ENCODE peak calls at places on chromosomes 3 and 15, in six cellular contexts. D is uterus, J is neural crest cell, N is fibroblast of mammary gland, B is Calu3, A is WTC11. P is an unnamed sample.

GRCh38 chr15:72503147-72503546 is 29.0 kb downstream of the ARIH1 start:
- DNase-seq in D (no peak), J (no peak), N (no peak), B (no peak), A (no peak), P (no peak)

GRCh38 chr3:13021141-13021933 is 51.9 kb downstream of the IQSEC1 start:
- DNase-seq in D (no peak), J (no peak), N (peak), B (peak), A (no peak), P (no peak)

GRCh38 chr3:42507751-42508335 is 5.4 kb downstream of the VIPR1 start:
- DNase-seq in D (no peak), J (no peak), N (no peak), B (peak), A (peak), P (peak)

GRCh38 chr15:57506422-57506821 is 85.3 kb upstream of the MYZAP start:
- DNase-seq in D (no peak), J (no peak), N (no peak), B (peak), A (peak), P (no peak)

GRCh38 chr3:52280046-52280445 is 1.6 kb upstream of the WDR82 start:
- DNase-seq in D (no peak), J (no peak), N (peak), B (no peak), A (no peak), P (no peak)

GRCh38 chr3:189349772-189350171 is 178.0 kb downstream of the TPRG1 start:
- DNase-seq in D (no peak), J (no peak), N (no peak), B (no peak), A (no peak), P (no peak)

GRCh38 chr15:78225783-78226541 is 8.4 kb downstream of the ACSBG1 start:
- DNase-seq in D (no peak), J (no peak), N (peak), B (no peak), A (no peak), P (no peak)

GRCh38 chr15:95596487-95596886 is 734.0 kb upstream of the NR2F2 start:
- DNase-seq in D (no peak), J (peak), N (no peak), B (no peak), A (peak), P (no peak)

GRCh38 chr3:136023264-136023978 is 57.9 kb downstream of the PPP2R3A start:
- DNase-seq in D (no peak), J (no peak), N (no peak), B (no peak), A (no peak), P (no peak)

GRCh38 chr3:17740703-17741102 is 1.7 kb downstream of the TBC1D5 start:
- DNase-seq in D (no peak), J (no peak), N (peak), B (peak), A (no peak), P (no peak)

GRCh38 chr3:149382518-149382917 is 5.1 kb upstream of the TM4SF1 start:
- DNase-seq in D (no peak), J (no peak), N (no peak), B (peak), A (no peak), P (no peak)

GRCh38 chr15:42403389-42403788 is 44.1 kb downstream of the CAPN3 start:
- DNase-seq in D (no peak), J (no peak), N (no peak), B (no peak), A (no peak), P (no peak)

GRCh38 chr3:64467255-64467944 is 220.4 kb downstream of the ADAMTS9 start:
- DNase-seq in D (no peak), J (no peak), N (no peak), B (no peak), A (no peak), P (no peak)

GRCh38 chr3:39445927-39446326 is 21.6 kb upstream of the MOBP start:
- DNase-seq in D (no peak), J (no peak), N (no peak), B (no peak), A (no peak), P (no peak)

GRCh38 chr3:56835626-56836025 is 33.9 kb upstream of the ARHGEF3 start:
- DNase-seq in D (no peak), J (no peak), N (peak), B (peak), A (no peak), P (no peak)

GRCh38 chr3:35663471-35663870 is 24.1 kb downstream of the ARPP21 start:
- DNase-seq in D (no peak), J (no peak), N (peak), B (no peak), A (peak), P (no peak)

GRCh38 chr3:39286771-39287170 is 6.9 kb upstream of the CX3CR1 start:
- DNase-seq in D (no peak), J (no peak), N (no peak), B (no peak), A (no peak), P (no peak)

GRCh38 chr15:25054329-25054728 is 99.5 kb downstream of the SNRPN start:
- DNase-seq in D (no peak), J (no peak), N (no peak), B (no peak), A (no peak), P (no peak)

GRCh38 chr15:74863239-74864056 is 9.7 kb downstream of the SCAMP2 start:
- DNase-seq in D (no peak), J (no peak), N (peak), B (no peak), A (no peak), P (no peak)

GRCh38 chr3:194782767-194783404 is 97.2 kb downstream of the FAM43A start:
- DNase-seq in D (no peak), J (no peak), N (peak), B (no peak), A (no peak), P (no peak)

GRCh38 chr3:147120029-147120428 is 286.3 kb downstream of the ZIC4 start:
- DNase-seq in D (no peak), J (no peak), N (peak), B (no peak), A (no peak), P (no peak)

GRCh38 chr3:4343258-4343657 is 40.1 kb downstream of the SETMAR start:
- DNase-seq in D (no peak), J (no peak), N (peak), B (no peak), A (no peak), P (no peak)

GRCh38 chr15:39586387-39587171 is 5.7 kb downstream of the THBS1 start:
- DNase-seq in D (no peak), J (no peak), N (peak), B (no peak), A (no peak), P (no peak)

GRCh38 chr3:62876064-62876463 is 848 bp upstream of the CADPS start:
- DNase-seq in D (no peak), J (peak), N (peak), B (peak), A (peak), P (no peak)

GRCh38 chr15:99410477-99410876 is 155.3 kb upstream of the MEF2A start:
- DNase-seq in D (no peak), J (no peak), N (no peak), B (no peak), A (no peak), P (no peak)

GRCh38 chr3:152270145-152270870 is 1.6 kb downstream of the MBNL1 start:
- DNase-seq in D (no peak), J (no peak), N (peak), B (no peak), A (no peak), P (no peak)

GRCh38 chr15:74655424-74655823 is 39.8 kb downstream of the CLK3 start:
- DNase-seq in D (no peak), J (no peak), N (no peak), B (no peak), A (no peak), P (no peak)

GRCh38 chr3:101720851-101721649 is 3.4 kb upstream of the CEP97 start:
- DNase-seq in D (no peak), J (no peak), N (peak), B (no peak), A (no peak), P (no peak)

GRCh38 chr15:95994418-95994817 is 336.1 kb upstream of the NR2F2 start:
- DNase-seq in D (no peak), J (no peak), N (peak), B (no peak), A (no peak), P (no peak)

GRCh38 chr15:68389936-68390790 is 41.8 kb downstream of the ITGA11 start:
- DNase-seq in D (peak), J (no peak), N (peak), B (no peak), A (peak), P (no peak)

GRCh38 chr15:89749951-89750559 is 994 bp downstream of the MESP1 start:
- DNase-seq in D (no peak), J (no peak), N (no peak), B (peak), A (no peak), P (no peak)

GRCh38 chr3:4580346-4581019 is 87.3 kb downstream of the ITPR1 start:
- DNase-seq in D (peak), J (no peak), N (no peak), B (no peak), A (peak), P (no peak)

GRCh38 chr3:37498126-37499039 is 324.0 kb upstream of the LRRFIP2 start:
- DNase-seq in D (no peak), J (no peak), N (no peak), B (no peak), A (no peak), P (no peak)
- TF ChIP-seq CTCF in D (no peak), J (no peak), N (no peak), B (no peak), A (no peak), P (no peak)

DNA sequence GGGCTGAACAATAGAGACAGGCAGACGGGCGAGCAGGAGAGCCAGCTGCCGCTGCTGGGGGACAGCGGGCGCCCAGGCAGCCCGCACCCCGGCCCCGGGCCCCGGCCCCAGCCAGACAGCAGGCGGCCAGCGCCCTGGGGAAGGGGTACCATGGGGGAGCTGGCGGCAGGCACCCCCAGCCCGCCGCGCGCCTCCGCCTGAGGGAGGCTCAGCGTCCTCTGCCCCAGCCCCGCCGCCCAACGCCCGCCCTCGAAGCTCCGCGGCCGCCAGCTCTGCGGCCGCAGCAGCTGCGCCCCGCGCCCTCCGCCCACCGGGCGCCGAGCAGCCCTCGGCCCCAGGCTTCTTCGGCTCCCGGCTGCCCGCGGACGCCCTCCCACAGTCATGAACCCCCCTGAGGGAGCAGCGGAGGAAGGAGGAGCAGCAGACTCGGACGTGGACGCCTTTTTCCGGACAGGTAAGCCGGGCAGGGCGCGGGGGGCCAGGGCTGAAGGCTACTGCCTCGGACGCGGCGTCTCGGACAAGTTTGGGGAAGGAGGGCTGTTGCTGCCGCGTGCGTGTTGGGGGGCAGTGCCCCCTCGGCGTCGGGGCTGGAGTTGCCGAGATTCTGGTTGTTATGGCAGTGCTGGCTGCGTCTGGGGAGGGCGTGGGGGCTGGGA is 41.6 kb upstream of the ROPN1 start:
- DNase-seq in D (peak), J (no peak), N (no peak), B (no peak), A (peak), P (no peak)
- TF ChIP-seq CTCF in D (no peak), J (peak), N (no peak), B (peak), A (no peak), P (no peak)

GRCh38 chr15:82176528-82176927 is 86.0 kb downstream of the EFL1 start:
- DNase-seq in D (no peak), J (no peak), N (no peak), B (no peak), A (no peak), P (no peak)
- TF ChIP-seq CTCF in D (no peak), J (peak), N (peak), B (no peak), A (no peak), P (no peak)

DNA sequence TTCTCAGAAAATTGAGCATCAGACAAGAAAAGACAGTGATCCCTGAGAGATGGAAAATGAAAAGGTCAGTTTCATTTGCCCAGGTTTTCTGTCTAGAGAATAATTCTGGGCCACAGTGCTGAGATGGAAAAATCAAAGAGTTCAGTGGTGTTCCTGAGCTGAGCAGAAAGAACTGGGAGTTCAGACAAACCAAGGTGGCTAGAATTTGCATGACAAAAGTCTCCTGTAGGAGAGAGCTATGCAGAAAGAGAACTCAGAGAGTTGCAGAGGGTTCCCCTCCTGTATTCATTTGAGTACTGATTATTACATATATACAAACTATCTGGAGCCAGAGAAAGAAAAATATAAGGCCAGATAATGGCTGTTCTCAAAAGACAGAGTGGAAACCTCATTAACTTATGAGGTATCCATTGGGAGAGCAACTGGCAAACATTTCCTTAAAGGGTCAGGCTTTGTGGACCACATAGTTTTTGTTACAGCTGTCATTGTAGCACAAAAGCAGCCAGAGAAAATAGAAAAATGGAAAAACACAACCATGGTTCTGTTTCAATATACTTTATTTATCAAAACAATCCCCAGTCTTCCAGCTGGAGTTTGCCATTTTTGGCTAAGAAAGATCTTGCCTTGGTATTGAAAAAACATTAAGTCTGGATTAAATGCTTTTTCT is 1004.1 kb downstream of the TBL1XR1 start:
- DNase-seq in D (no peak), J (no peak), N (no peak), B (no peak), A (no peak), P (no peak)
- TF ChIP-seq CTCF in D (no peak), J (no peak), N (no peak), B (no peak), A (no peak), P (no peak)

GRCh38 chr3:50350527-50351317 is at the start of the genes CYB561D2 and NPRL2:
- DNase-seq in D (peak), J (peak), N (peak), B (peak), A (peak), P (peak)

GRCh38 chr3:50353231-50354004 is 2.8 kb downstream of the CYB561D2 start:
- DNase-seq in D (no peak), J (no peak), N (no peak), B (no peak), A (no peak), P (no peak)

GRCh38 chr3:50354186-50354764 is 3.6 kb downstream of the CYB561D2 start:
- DNase-seq in D (no peak), J (no peak), N (no peak), B (no peak), A (no peak), P (no peak)

GRCh38 chr3:50351318-50351687 is 641 bp downstream of the CYB561D2 start:
- DNase-seq in D (no peak), J (no peak), N (no peak), B (no peak), A (no peak), P (no peak)

GRCh38 chr3:50352762-50353161 is 2.1 kb downstream of the CYB561D2 start:
- DNase-seq in D (no peak), J (no peak), N (peak), B (no peak), A (no peak), P (no peak)
- TF ChIP-seq CTCF in D (no peak), J (no peak), N (peak), B (no peak), A (no peak), P (no peak)

GRCh38 chr3:15405448-15406050 is 21.8 kb downstream of the METTL6 start:
- DNase-seq in D (peak), J (no peak), N (peak), B (no peak), A (no peak), P (no peak)
- TF ChIP-seq CTCF in D (peak), J (peak), N (peak), B (no peak), A (no peak), P (peak)

GRCh38 chr3:117454236-117454635 is 744.7 kb downstream of the TUSC7 start:
- DNase-seq in D (no peak), J (no peak), N (no peak), B (no peak), A (no peak), P (no peak)
- TF ChIP-seq CTCF in D (no peak), J (no peak), N (peak), B (no peak), A (no peak), P (no peak)

GRCh38 chr15:30033763-30034162 is 49.0 kb upstream of the GOLGA8J start:
- DNase-seq in D (no peak), J (no peak), N (no peak), B (no peak), A (no peak), P (no peak)

GRCh38 chr15:30036304-30036703 is 46.5 kb upstream of the GOLGA8J start:
- DNase-seq in D (no peak), J (no peak), N (no peak), B (no peak), A (no peak), P (no peak)

GRCh38 chr15:30033211-30033610 is 49.5 kb upstream of the GOLGA8J start:
- DNase-seq in D (no peak), J (no peak), N (no peak), B (no peak), A (no peak), P (no peak)

GRCh38 chr15:30030350-30030749 is 52.4 kb upstream of the GOLGA8J start:
- DNase-seq in D (no peak), J (no peak), N (peak), B (no peak), A (no peak), P (no peak)
- TF ChIP-seq CTCF in D (no peak), J (no peak), N (peak), B (no peak), A (no peak), P (no peak)

DNA sequence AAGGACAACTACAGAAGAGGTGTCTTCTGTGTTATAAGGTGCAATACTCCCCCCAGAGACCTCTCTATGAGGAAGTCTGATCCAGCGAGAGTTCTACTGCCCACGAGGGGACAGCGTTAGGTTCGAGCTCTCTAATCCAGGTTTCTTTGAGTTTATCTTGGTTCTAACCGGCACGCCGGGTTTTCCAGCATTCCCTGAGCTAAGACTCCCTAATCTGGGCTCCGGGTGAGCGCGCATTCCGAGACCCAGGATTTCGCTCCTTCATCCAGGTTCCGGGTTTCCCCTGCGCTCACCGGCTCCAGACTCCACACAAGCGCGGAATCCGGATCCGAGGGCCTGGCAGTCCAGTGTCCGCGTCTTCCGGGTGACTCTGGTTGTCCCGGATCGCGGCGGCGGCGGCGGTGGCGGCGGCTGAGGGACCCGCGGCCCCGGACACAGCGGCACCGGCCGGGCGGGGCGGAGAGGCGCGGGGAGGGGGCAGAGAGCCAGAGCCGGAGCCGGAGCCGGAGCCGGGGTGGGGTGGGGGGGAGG is at the start of gene ZNF609:
- DNase-seq in D (peak), J (peak), N (peak), B (peak), A (peak), P (peak)
- TF ChIP-seq CTCF in D (no peak), J (no peak), N (no peak), B (no peak), A (no peak), P (no peak)